ENCODE peak calls at places on chromosomes 13 and 19, in nine cellular contexts. F is suprapubic skin, V is H1, G is spleen, J is endothelial cell of umbilical vein, O is stomach, Z is HL-60, T is SK-N-SH, S is HCT116. U is an unnamed sample.

GRCh38 chr19:18422530-18423191 is 3.5 kb downstream of the SSBP4 start:
- DNase-seq in F (no peak), V (no peak), G (peak), J (no peak), O (no peak), Z (no peak), T (no peak), S (no peak), U (no peak)

GRCh38 chr13:113157929-113158747 is at the start of gene PROZ:
- DNase-seq in F (no peak), V (no peak), G (no peak), J (no peak), O (no peak), Z (no peak), T (no peak), S (no peak), U (no peak)

GRCh38 chr19:5121286-5122120 is 152.6 kb downstream of the KDM4B start:
- DNase-seq in F (no peak), V (no peak), G (no peak), J (no peak), O (no peak), Z (no peak), T (no peak), S (no peak), U (no peak)

GRCh38 chr19:33805313-33805712 is 8.6 kb downstream of the KCTD15 start:
- DNase-seq in F (no peak), V (no peak), G (no peak), J (no peak), O (no peak), Z (no peak), T (no peak), S (no peak), U (no peak)

GRCh38 chr13:114082849-114083645 is 49.4 kb downstream of the RASA3 start:
- DNase-seq in F (no peak), V (no peak), G (no peak), J (no peak), O (no peak), Z (no peak), T (no peak), S (no peak), U (no peak)

GRCh38 chr19:11624064-11624463 is 26.8 kb downstream of the ZNF627 start:
- DNase-seq in F (no peak), V (no peak), G (no peak), J (no peak), O (no peak), Z (no peak), T (no peak), S (no peak), U (no peak)

GRCh38 chr13:99063952-99064351 is 86.1 kb upstream of the DOCK9 start:
- DNase-seq in F (no peak), V (no peak), G (no peak), J (peak), O (no peak), Z (no peak), T (no peak), S (no peak), U (no peak)

GRCh38 chr13:42392706-42393572 is 121.0 kb downstream of the AKAP11 start:
- DNase-seq in F (no peak), V (no peak), G (no peak), J (no peak), O (no peak), Z (no peak), T (no peak), S (no peak), U (no peak)

GRCh38 chr13:62407871-62408270 is 992.2 kb upstream of the PCDH20 start:
- DNase-seq in F (no peak), V (no peak), G (no peak), J (no peak), O (no peak), Z (no peak), T (no peak), S (no peak), U (no peak)

GRCh38 chr13:49791214-49791752 is 1.2 kb downstream of the KPNA3 start:
- DNase-seq in F (no peak), V (no peak), G (no peak), J (peak), O (no peak), Z (peak), T (peak), S (no peak), U (no peak)

GRCh38 chr13:20528451-20528850 is 2.8 kb upstream of the CRYL1 start:
- DNase-seq in F (no peak), V (no peak), G (no peak), J (no peak), O (no peak), Z (peak), T (no peak), S (no peak), U (no peak)

GRCh38 chr13:25281193-25281936 is 5.9 kb downstream of the MTMR6 start:
- DNase-seq in F (no peak), V (no peak), G (no peak), J (no peak), O (no peak), Z (no peak), T (no peak), S (no peak), U (peak)

GRCh38 chr19:42277821-42278809 is 9.1 kb downstream of the CIC start:
- DNase-seq in F (peak), V (no peak), G (peak), J (peak), O (no peak), Z (no peak), T (peak), S (no peak), U (no peak)
- TF ChIP-seq POLR2AphosphoS5 in F (no peak), V (no peak), G (peak), J (no peak), O (no peak), Z (no peak), T (peak), S (no peak), U (no peak)

GRCh38 chr19:3725640-3726310 is 17.6 kb downstream of the TJP3 start:
- DNase-seq in F (no peak), V (peak), G (no peak), J (no peak), O (peak), Z (no peak), T (peak), S (peak), U (no peak)
- TF ChIP-seq POLR2AphosphoS5 in F (no peak), V (no peak), G (no peak), J (no peak), O (no peak), Z (no peak), T (no peak), S (no peak), U (no peak)

DNA sequence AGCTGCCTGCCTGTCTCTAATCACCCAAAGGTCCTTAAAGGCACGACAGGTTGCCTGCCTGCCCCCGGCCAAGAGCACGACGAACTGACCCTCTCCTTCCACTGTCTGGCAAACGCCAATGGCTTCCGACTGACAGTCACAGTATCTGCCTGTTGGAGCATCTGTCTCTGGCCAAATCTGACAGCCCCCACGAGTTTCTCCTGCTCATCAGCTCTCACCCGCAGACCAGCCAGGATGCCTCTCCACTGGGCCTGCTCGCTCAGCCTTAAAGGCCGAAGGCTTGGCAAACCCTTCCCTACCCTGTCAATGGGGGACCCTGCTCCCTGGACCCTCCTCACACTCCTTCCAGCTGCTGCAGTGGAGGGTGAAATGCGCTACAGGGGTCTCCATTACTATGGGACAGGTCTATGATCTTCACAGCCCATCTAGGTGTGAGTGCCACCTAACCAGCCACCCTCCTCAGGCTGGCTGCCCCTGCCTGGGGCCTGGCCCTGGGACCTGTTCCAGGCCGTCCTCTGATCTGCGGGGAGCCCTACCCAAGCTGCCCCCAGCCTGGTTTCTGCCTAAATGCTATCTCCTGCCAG is 932 bp downstream of the FAM83E start:
- DNase-seq in F (no peak), V (no peak), G (no peak), J (no peak), O (no peak), Z (no peak), T (no peak), S (no peak), U (no peak)
- TF ChIP-seq POLR2AphosphoS5 in F (no peak), V (no peak), G (no peak), J (peak), O (no peak), Z (no peak), T (peak), S (no peak), U (peak)

GRCh38 chr19:52171321-52172169 is at the start of gene ZNF836:
- DNase-seq in F (peak), V (peak), G (peak), J (peak), O (peak), Z (peak), T (peak), S (no peak), U (peak)
- TF ChIP-seq POLR2AphosphoS5 in F (peak), V (no peak), G (peak), J (no peak), O (no peak), Z (no peak), T (peak), S (no peak), U (no peak)

DNA sequence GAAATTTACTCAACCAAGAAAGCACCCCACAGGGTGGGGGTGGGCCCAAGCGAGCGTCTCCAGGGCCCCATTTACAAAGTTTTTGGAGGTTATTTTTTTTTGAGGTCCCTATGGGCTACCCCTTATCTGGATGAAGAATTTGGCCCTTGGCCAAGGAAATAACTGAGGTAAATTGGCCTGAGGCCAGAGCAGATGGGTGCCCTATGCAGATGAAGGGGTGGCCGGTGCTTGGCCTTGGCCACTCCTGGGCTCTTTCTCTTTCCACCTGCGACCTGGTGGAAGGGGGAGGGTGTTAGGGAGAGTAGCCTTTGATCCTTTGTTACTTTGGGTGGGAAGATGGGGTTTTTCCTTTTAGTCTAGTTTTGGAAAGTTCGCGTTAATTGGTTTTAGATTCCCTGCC is 15.5 kb downstream of the ZNF701 start:
- DNase-seq in F (no peak), V (no peak), G (no peak), J (no peak), O (no peak), Z (no peak), T (no peak), S (no peak), U (no peak)
- TF ChIP-seq POLR2AphosphoS5 in F (no peak), V (no peak), G (no peak), J (no peak), O (no peak), Z (no peak), T (no peak), S (no peak), U (no peak)

DNA sequence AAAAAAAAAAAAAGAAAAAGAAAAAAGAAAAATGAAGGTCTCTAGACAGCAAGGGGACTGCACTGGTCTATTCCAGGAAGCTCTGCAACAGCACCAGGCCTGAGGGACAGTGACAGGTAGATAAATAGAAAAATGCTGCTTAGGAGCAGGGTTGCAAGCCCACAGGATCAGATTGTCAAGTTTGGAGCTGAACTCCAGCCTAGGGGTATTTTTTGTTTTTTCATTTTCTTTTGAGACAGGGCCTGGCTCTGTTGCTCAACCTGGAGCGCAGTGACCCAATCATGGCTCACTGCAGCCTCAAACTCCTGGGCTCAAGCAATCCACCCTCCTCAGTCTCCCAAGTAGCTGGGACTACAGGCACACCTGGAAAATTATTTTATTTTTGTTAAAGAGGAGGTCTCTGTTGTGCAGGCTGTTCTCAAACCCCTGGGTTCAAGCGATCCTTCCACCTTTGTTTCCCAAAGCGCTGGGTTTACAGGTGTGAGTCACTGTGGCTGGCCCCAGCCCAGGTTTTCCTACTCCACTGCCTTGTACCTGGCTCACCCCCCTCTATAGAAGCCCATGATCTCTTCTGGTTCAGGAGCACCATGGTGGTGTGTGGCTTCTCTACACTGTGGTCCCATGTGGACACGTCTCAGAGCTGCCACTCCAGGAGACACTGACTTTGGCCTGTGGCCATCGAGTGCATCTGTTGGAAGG is 23.9 kb downstream of the POP4 start:
- DNase-seq in F (no peak), V (no peak), G (peak), J (no peak), O (no peak), Z (no peak), T (no peak), S (no peak), U (no peak)
- TF ChIP-seq POLR2AphosphoS5 in F (no peak), V (no peak), G (no peak), J (no peak), O (no peak), Z (no peak), T (no peak), S (no peak), U (no peak)

GRCh38 chr19:1113278-1113985 is 9.6 kb downstream of the GPX4 start:
- DNase-seq in F (peak), V (peak), G (peak), J (peak), O (peak), Z (peak), T (peak), S (peak), U (peak)
- TF ChIP-seq POLR2AphosphoS5 in F (no peak), V (no peak), G (peak), J (peak), O (peak), Z (peak), T (peak), S (peak), U (peak)

GRCh38 chr13:106981050-106981449 is 413.1 kb upstream of the ARGLU1 start:
- DNase-seq in F (no peak), V (no peak), G (no peak), J (no peak), O (no peak), Z (no peak), T (no peak), S (no peak), U (no peak)
- TF ChIP-seq POLR2AphosphoS5 in F (no peak), V (no peak), G (no peak), J (no peak), O (no peak), Z (no peak), T (no peak), S (no peak), U (no peak)

U was measured in GM12892.